ENCODE peak calls at places on chromosomes 7 and 10, in six cellular contexts. Q is transverse colon, H is upper lobe of left lung, N is stomach, I is spleen, B is endothelial cell of umbilical vein. R is an unnamed sample. For H3K4me1, the result is how much of the 10 kb centered on the place peaks cover.

GRCh38 chr7:84923348-84923747 is 263.5 kb downstream of the SEMA3D start:
- DNase-seq in N (no peak), H (no peak), B (no peak), Q (no peak), I (no peak), R (no peak)

GRCh38 chr10:95333997-95334792 is 43.4 kb upstream of the PDLIM1 start:
- DNase-seq in N (peak), B (peak), I (no peak), Q (peak), H (peak), R (peak)

GRCh38 chr10:90125406-90125805 is 424.0 kb downstream of the KIF20B start:
- DNase-seq in H (no peak), I (no peak), N (no peak), B (no peak), Q (no peak), R (no peak)

GRCh38 chr7:131945313-131945831 is 388.9 kb upstream of the PODXL start:
- DNase-seq in B (peak), Q (peak), I (no peak), N (peak), H (peak), R (peak)

GRCh38 chr7:130270947-130271790 is 4.5 kb downstream of the CPA2 start:
- DNase-seq in I (no peak), Q (no peak), B (no peak), N (no peak), H (no peak), R (no peak)

GRCh38 chr7:129053938-129054437 is 923 bp downstream of the TNPO3 start:
- DNase-seq in Q (no peak), N (no peak), I (no peak), B (peak), H (no peak), R (no peak)

GRCh38 chr7:8442814-8443304 is 9.4 kb downstream of the NXPH1 start:
- DNase-seq in Q (no peak), B (peak), N (peak), I (peak), H (peak), R (no peak)

GRCh38 chr7:121697731-121698396 is 175.1 kb upstream of the PTPRZ1 start:
- DNase-seq in I (no peak), Q (no peak), H (no peak), B (no peak), N (no peak), R (no peak)

GRCh38 chr7:47693161-47693740 is 111.3 kb upstream of the TNS3 start:
- DNase-seq in H (no peak), B (no peak), Q (no peak), I (no peak), N (no peak), R (no peak)

GRCh38 chr7:2037805-2038635 is 194.7 kb downstream of the MAD1L1 start:
- DNase-seq in H (no peak), B (peak), Q (no peak), I (peak), N (peak), R (peak)

GRCh38 chr7:154304740-154305679 is 252.8 kb downstream of the DPP6 start:
- DNase-seq in Q (no peak), B (no peak), H (no peak), I (no peak), N (no peak), R (no peak)

DNA sequence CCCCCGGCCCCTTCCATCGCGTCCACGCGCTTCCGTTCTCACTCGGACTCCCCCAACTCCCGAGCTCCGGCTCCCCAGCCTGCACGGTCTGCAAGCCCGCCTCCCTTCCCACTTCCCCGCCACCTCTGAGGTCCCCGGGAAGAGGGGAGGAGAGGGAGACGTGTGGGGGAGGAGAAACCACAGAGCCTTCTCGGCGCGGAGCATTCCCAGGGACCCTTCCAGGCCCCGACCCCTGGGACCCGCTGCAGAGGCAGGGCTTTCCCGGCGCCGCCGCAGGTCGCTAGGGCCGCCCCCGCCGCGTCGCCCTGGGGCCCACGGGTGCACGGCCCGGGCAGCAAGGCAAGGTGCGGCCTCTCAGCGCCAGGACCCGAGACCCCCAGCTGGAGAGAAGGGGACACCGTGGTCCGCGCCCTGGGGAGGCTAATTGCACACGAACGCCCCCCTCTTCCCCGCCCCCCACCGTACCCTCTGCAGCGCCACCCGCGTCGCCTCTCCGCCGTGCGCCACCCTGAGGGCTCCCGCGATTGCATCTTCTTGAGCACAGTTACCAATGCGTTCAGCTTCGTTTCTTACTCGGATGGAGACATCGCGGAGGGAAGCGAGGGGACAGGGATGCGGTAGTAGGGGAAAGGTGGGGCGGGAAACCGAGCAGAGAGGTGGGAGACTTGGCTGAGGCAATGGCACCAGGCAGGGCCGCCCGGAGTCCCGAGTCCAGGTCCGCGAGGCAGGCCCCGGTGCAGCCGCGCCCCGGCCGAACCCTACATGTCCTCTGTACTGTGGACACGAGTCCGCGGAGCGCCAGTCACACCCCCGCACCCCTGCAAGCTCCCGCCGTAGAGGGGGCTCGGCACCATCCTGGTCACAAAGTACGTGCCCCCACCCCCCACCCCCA is 29.0 kb downstream of the SKIDA1 start:
- DNase-seq in H (peak), Q (peak), N (peak), I (peak), B (peak), R (peak)
- TF ChIP-seq POLR2AphosphoS5 in H (no peak), Q (no peak), N (no peak), I (no peak), B (no peak), R (no peak)

GRCh38 chr10:87940210-87940609 is 76.8 kb downstream of the PTEN start:
- DNase-seq in Q (no peak), I (no peak), N (no peak), B (no peak), H (no peak), R (no peak)
- TF ChIP-seq POLR2A in Q (no peak), I (no peak), N (no peak), B (no peak), H (no peak), R (no peak)

GRCh38 chr10:80480852-80481251 is 26.7 kb downstream of the TSPAN14 start:
- DNase-seq in H (no peak), Q (peak), I (no peak), B (no peak), N (no peak), R (no peak)
- H3K4me1 ChIP-seq in H (half or more), Q (under half), I (half or more), B (under half), N (under half), R (under half)

GRCh38 chr7:26212921-26213718 is 11.6 kb downstream of the CBX3 start:
- DNase-seq in I (no peak), Q (no peak), H (no peak), N (no peak), B (no peak), R (no peak)
- TF ChIP-seq POLR2AphosphoS5 in I (no peak), Q (no peak), H (no peak), N (no peak), B (peak), R (no peak)

GRCh38 chr7:127348247-127348631 is 44.3 kb downstream of the ZNF800 start:
- DNase-seq in Q (no peak), H (no peak), B (no peak), I (no peak), N (no peak), R (no peak)

GRCh38 chr7:127347567-127348246 is 44.8 kb downstream of the ZNF800 start:
- DNase-seq in Q (peak), N (peak), B (peak), H (peak), I (peak), R (peak)

GRCh38 chr7:127350586-127350985 is 41.9 kb downstream of the ZNF800 start:
- DNase-seq in I (no peak), B (no peak), Q (no peak), N (no peak), H (no peak), R (no peak)

GRCh38 chr7:127349881-127350280 is 42.6 kb downstream of the ZNF800 start:
- DNase-seq in Q (no peak), H (no peak), B (no peak), I (no peak), N (no peak), R (no peak)

DNA sequence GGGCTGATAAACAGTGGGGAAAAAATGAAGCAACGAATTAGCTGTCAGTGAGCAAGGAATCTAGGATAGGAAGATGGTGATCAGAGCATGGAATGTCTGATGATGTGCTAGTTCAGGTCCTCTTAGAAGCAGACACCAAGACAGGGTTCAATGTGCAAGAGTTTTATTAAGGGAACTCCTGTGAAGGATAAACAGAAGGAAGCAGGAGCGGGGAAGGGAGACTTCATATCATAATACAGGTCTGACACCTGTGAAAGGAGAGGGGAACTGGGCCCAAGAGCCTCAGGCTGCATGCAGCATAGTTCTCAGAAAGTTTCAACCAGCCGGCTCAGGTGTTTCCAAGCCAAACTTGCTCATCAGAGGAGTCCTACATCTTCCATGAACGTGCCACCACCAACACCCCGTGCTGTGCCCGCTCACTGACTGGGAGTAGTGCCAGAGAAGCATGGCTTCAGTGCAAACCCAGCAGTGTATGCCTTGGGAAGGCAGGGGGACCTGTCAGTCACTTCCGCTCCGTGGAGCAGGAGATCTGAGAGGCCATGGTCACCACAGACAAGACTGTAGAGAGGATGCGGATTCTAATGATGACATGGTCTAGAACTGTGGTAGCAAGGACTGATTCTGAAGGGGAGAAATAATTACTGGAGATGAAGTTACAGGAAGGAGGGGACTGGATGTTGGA is 45.8 kb downstream of the ZNF800 start:
- DNase-seq in B (no peak), N (no peak), Q (no peak), H (no peak), I (no peak), R (no peak)
- TF ChIP-seq POLR2A in B (no peak), N (no peak), Q (no peak), H (no peak), I (no peak), R (no peak)

DNA sequence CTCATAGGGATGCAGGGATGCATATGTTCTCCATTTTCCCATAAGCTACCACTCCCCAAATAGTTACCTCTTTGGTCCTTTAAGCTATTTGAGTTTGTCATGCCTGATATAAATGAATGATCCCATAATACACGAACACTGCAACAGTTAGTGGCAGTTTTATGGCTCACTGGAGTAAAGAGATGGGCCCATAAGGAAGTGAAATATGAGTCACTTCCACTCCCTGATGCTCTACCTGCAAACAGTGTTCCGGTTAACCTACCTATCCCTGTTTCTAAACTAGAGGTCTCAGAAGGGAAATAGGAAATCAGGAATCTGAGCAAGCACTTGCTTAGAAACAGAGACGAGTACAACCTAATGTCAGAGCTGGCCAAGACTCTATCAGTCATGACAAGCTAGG is 71.7 kb downstream of the CALD1 start:
- DNase-seq in B (no peak), I (no peak), N (no peak), H (no peak), Q (no peak), R (no peak)
- H3K4me1 ChIP-seq in B (under half), I (under half), N (half or more), H (under half), Q (half or more), R (under half)

GRCh38 chr7:138525757-138526156 is 65.7 kb downstream of the TRIM24 start:
- DNase-seq in B (no peak), Q (no peak), N (no peak), H (no peak), I (no peak), R (no peak)
- TF ChIP-seq POLR2AphosphoS5 in B (no peak), Q (no peak), N (no peak), H (no peak), I (no peak), R (no peak)